ENCODE peak calls at places on chromosomes 4 and X, in four cellular contexts. One of them, this sample, is unnamed.

GRCh38 chrX:95383778-95384177 is 1300.9 kb upstream of the DIAPH2 start:
- DNase-seq in GM12891: no peak
- DNase-seq in K562: no peak
- DNase-seq in GM12878: no peak
- DNase-seq in this sample: no peak

GRCh38 chr4:138104462-138104775 is 137.7 kb downstream of the SLC7A11 start:
- DNase-seq in GM12891: no peak
- DNase-seq in K562: no peak
- DNase-seq in GM12878: no peak
- DNase-seq in this sample: no peak

GRCh38 chrX:106894392-106894909 is 8.7 kb downstream of the RIPPLY1 start:
- DNase-seq in GM12891: peak
- DNase-seq in K562: peak
- DNase-seq in GM12878: no peak
- DNase-seq in this sample: peak

GRCh38 chr4:108398326-108398725 is 222.1 kb upstream of the RPL34 start:
- DNase-seq in GM12891: no peak
- DNase-seq in K562: no peak
- DNase-seq in GM12878: no peak
- DNase-seq in this sample: no peak

GRCh38 chr4:74934016-74934821 is 1.3 kb downstream of the PARM1 start:
- DNase-seq in GM12891: no peak
- DNase-seq in K562: no peak
- DNase-seq in GM12878: no peak
- DNase-seq in this sample: no peak

GRCh38 chr4:156660470-156660869 is 311.1 kb downstream of the PDGFC start:
- DNase-seq in GM12891: no peak
- DNase-seq in K562: no peak
- DNase-seq in GM12878: no peak
- DNase-seq in this sample: no peak

GRCh38 chrX:53357799-53358530 is 64.5 kb downstream of the SMC1A start:
- DNase-seq in GM12891: no peak
- DNase-seq in K562: no peak
- DNase-seq in GM12878: no peak
- DNase-seq in this sample: no peak

GRCh38 chrX:77899081-77899828 is at the start of gene COX7B:
- DNase-seq in GM12891: peak
- DNase-seq in K562: peak
- DNase-seq in GM12878: peak
- DNase-seq in this sample: peak

GRCh38 chrX:45747905-45748304 is 547.2 kb upstream of the DIPK2B start:
- DNase-seq in GM12891: no peak
- DNase-seq in K562: no peak
- DNase-seq in GM12878: no peak
- DNase-seq in this sample: no peak

GRCh38 chrX:11146411-11146810 is 35.3 kb downstream of the HCCS start:
- DNase-seq in GM12891: no peak
- DNase-seq in K562: no peak
- DNase-seq in GM12878: no peak
- DNase-seq in this sample: no peak

GRCh38 chr4:110830461-110830860 is 207.6 kb upstream of the PITX2 start:
- DNase-seq in GM12891: no peak
- DNase-seq in K562: no peak
- DNase-seq in GM12878: no peak
- DNase-seq in this sample: no peak

GRCh38 chr4:25727711-25728493 is 72.3 kb downstream of the SLC34A2 start:
- DNase-seq in GM12891: no peak
- DNase-seq in K562: no peak
- DNase-seq in GM12878: no peak
- DNase-seq in this sample: no peak

GRCh38 chr4:141329174-141329569 is 108.5 kb downstream of the ZNF330 start:
- DNase-seq in GM12891: no peak
- DNase-seq in K562: no peak
- DNase-seq in GM12878: no peak
- DNase-seq in this sample: peak

GRCh38 chr4:81688085-81688484 is 216.4 kb upstream of the RASGEF1B start:
- DNase-seq in GM12891: no peak
- DNase-seq in K562: no peak
- DNase-seq in GM12878: no peak
- DNase-seq in this sample: no peak

GRCh38 chrX:20412871-20413486 is 146.3 kb upstream of the RPS6KA3 start:
- DNase-seq in GM12891: no peak
- DNase-seq in K562: no peak
- DNase-seq in GM12878: no peak
- DNase-seq in this sample: no peak

GRCh38 chr4:153757407-153757806 is 2.4 kb downstream of the RNF175 start:
- DNase-seq in GM12891: no peak
- DNase-seq in K562: no peak
- DNase-seq in GM12878: no peak
- DNase-seq in this sample: no peak

GRCh38 chrX:47587906-47588735 is 5.9 kb downstream of the TIMP1 start:
- DNase-seq in GM12891: no peak
- DNase-seq in K562: no peak
- DNase-seq in GM12878: no peak
- DNase-seq in this sample: no peak

GRCh38 chr4:12912896-12913418 is 571.2 kb downstream of the RAB28 start:
- DNase-seq in GM12891: no peak
- DNase-seq in K562: no peak
- DNase-seq in GM12878: no peak
- DNase-seq in this sample: no peak

GRCh38 chr4:178090640-178091411 is 648.6 kb upstream of the AGA start:
- DNase-seq in GM12891: no peak
- DNase-seq in K562: no peak
- DNase-seq in GM12878: no peak
- DNase-seq in this sample: no peak

GRCh38 chrX:47166126-47166525 is 21.1 kb downstream of the RBM10 start:
- DNase-seq in GM12891: no peak
- DNase-seq in K562: no peak
- DNase-seq in GM12878: no peak
- DNase-seq in this sample: no peak

GRCh38 chrX:37331546-37331945 is 17.6 kb upstream of the PRRG1 start:
- DNase-seq in GM12891: no peak
- DNase-seq in K562: no peak
- DNase-seq in GM12878: no peak
- DNase-seq in this sample: no peak

GRCh38 chr4:186190456-186191265 is 706 bp upstream of the CYP4V2 start:
- DNase-seq in GM12891: peak
- DNase-seq in K562: peak
- DNase-seq in GM12878: no peak
- DNase-seq in this sample: no peak

GRCh38 chr4:8688041-8688907 is 95.7 kb downstream of the CPZ start:
- DNase-seq in GM12891: no peak
- DNase-seq in K562: peak
- DNase-seq in GM12878: no peak
- DNase-seq in this sample: peak

GRCh38 chr4:173415885-173416658 is 17.2 kb upstream of the SCRG1 start:
- DNase-seq in GM12891: no peak
- DNase-seq in K562: no peak
- DNase-seq in GM12878: no peak
- DNase-seq in this sample: peak

GRCh38 chr4:84877051-84877833 is 89.2 kb downstream of the WDFY3 start:
- DNase-seq in GM12891: no peak
- DNase-seq in K562: no peak
- DNase-seq in GM12878: no peak
- DNase-seq in this sample: no peak

GRCh38 chr4:124980276-124980752 is 267.8 kb upstream of the ANKRD50 start:
- DNase-seq in GM12891: no peak
- DNase-seq in K562: no peak
- DNase-seq in GM12878: no peak
- DNase-seq in this sample: no peak

GRCh38 chrX:129478516-129478915 is 44.8 kb downstream of the SMARCA1 start:
- DNase-seq in GM12891: no peak
- DNase-seq in K562: no peak
- DNase-seq in GM12878: no peak
- DNase-seq in this sample: no peak

GRCh38 chr4:14452001-14452400 is 550.3 kb upstream of the CPEB2 start:
- DNase-seq in GM12891: no peak
- DNase-seq in K562: no peak
- DNase-seq in GM12878: no peak
- DNase-seq in this sample: no peak

GRCh38 chrX:5236096-5236495 is 992.6 kb downstream of the NLGN4X start:
- DNase-seq in GM12891: no peak
- DNase-seq in K562: no peak
- DNase-seq in GM12878: no peak
- DNase-seq in this sample: peak

GRCh38 chr4:13427599-13428325 is 56.4 kb downstream of the RAB28 start:
- DNase-seq in GM12891: no peak
- DNase-seq in K562: no peak
- DNase-seq in GM12878: no peak
- DNase-seq in this sample: no peak

GRCh38 chr4:169342906-169343560 is 72.3 kb upstream of the SH3RF1 start:
- DNase-seq in GM12891: no peak
- DNase-seq in K562: no peak
- DNase-seq in GM12878: no peak
- DNase-seq in this sample: no peak

GRCh38 chr4:141391293-141391692 is 170.6 kb downstream of the ZNF330 start:
- DNase-seq in GM12891: no peak
- DNase-seq in K562: no peak
- DNase-seq in GM12878: no peak
- DNase-seq in this sample: no peak

GRCh38 chr4:119299221-119300071 is 22.5 kb downstream of the FABP2 start:
- DNase-seq in GM12891: no peak
- DNase-seq in K562: peak
- DNase-seq in GM12878: peak
- DNase-seq in this sample: peak

GRCh38 chr4:183364025-183364424 is 41.8 kb upstream of the CLDN24 start:
- DNase-seq in GM12891: no peak
- DNase-seq in K562: no peak
- DNase-seq in GM12878: no peak
- DNase-seq in this sample: no peak

GRCh38 chrX:50206753-50207152 is 2.2 kb downstream of the CCNB3 start:
- DNase-seq in GM12891: no peak
- DNase-seq in K562: no peak
- DNase-seq in GM12878: no peak
- DNase-seq in this sample: no peak

GRCh38 chr4:91758487-91758886 is 545.3 kb upstream of the GRID2 start:
- DNase-seq in GM12891: no peak
- DNase-seq in K562: no peak
- DNase-seq in GM12878: no peak
- DNase-seq in this sample: no peak

GRCh38 chr4:121428721-121429120 is 47.9 kb upstream of the QRFPR start:
- DNase-seq in GM12891: no peak
- DNase-seq in K562: no peak
- DNase-seq in GM12878: no peak
- DNase-seq in this sample: no peak

GRCh38 chr4:40325406-40326019 is 9.6 kb upstream of the CHRNA9 start:
- DNase-seq in GM12891: peak
- DNase-seq in K562: peak
- DNase-seq in GM12878: no peak
- DNase-seq in this sample: peak

DNA sequence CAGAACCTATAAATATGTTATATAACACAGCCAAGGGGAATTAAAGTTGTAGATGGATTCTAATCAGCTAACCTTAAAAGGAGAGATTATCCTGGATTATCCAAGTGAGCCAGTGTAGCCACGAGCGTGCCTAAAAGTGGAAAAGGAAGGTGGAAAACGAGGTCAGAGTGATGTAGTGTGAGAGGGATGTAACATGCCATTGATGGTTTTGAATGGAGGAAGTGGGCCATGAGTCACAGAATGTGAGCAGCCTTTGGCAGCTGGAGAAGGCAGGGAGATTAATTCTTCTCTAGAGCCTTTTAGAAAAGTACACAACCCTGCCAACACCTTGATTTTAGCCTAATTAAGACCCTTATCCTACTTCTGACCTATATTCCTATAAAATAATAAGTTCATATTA is 149.1 kb downstream of the SLC39A8 start:
- DNase-seq in GM12891: no peak
- DNase-seq in K562: no peak
- DNase-seq in GM12878: no peak
- DNase-seq in this sample: no peak
- TF ChIP-seq SPI1 in GM12891: peak
- TF ChIP-seq SPI1 in K562: no peak
- TF ChIP-seq SPI1 in GM12878: no peak
- TF ChIP-seq SPI1 in this sample: peak

DNA sequence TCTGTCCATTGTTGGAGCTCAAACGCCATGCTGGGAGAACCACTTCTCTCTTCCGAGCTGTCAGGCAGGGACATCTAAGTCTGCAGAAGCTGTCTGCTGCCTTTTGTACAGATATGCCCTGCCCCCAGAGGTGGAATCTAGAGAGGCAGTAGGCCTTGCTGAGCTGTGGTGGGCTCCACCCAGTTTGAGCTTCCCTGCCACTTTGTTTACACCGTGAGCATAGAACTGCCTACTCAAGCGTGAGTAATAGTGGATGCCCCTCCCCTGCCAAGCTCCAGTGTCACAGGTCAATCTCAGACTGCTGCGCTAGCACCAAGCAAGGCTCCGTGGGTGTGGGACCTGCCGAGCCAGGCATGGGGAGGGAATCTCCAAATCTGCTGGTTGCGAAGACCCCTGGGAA is 145.7 kb downstream of the VSIG4 start:
- DNase-seq in GM12891: no peak
- DNase-seq in K562: no peak
- DNase-seq in GM12878: no peak
- DNase-seq in this sample: no peak
- TF ChIP-seq SPI1 in GM12891: no peak
- TF ChIP-seq SPI1 in K562: no peak
- TF ChIP-seq SPI1 in GM12878: no peak
- TF ChIP-seq SPI1 in this sample: no peak

DNA sequence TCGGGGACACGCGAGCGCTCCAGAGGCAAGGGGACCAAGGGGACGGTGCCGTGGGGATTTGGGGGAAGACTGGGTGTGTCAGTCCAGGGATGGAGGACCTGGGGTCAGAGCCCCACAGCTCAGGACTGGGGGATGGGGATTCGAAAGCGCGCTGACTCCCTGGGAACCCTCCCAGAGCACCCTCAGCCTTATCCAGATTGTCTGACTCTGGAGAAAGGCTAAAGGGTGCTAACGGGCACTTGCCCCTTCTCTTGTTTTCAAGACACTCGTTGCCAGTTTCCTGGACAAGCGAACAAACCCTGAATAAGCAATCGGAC is 1.1 kb downstream of the DOCK11 start:
- DNase-seq in GM12891: no peak
- DNase-seq in K562: no peak
- DNase-seq in GM12878: no peak
- DNase-seq in this sample: no peak
- TF ChIP-seq SPI1 in GM12891: no peak
- TF ChIP-seq SPI1 in K562: no peak
- TF ChIP-seq SPI1 in GM12878: no peak
- TF ChIP-seq SPI1 in this sample: no peak

GRCh38 chr4:2914220-2915126 is 48.7 kb downstream of the NOP14 start:
- DNase-seq in GM12891: no peak
- DNase-seq in K562: no peak
- DNase-seq in GM12878: no peak
- DNase-seq in this sample: peak
- TF ChIP-seq SPI1 in GM12891: no peak
- TF ChIP-seq SPI1 in K562: no peak
- TF ChIP-seq SPI1 in GM12878: no peak
- TF ChIP-seq SPI1 in this sample: no peak

DNA sequence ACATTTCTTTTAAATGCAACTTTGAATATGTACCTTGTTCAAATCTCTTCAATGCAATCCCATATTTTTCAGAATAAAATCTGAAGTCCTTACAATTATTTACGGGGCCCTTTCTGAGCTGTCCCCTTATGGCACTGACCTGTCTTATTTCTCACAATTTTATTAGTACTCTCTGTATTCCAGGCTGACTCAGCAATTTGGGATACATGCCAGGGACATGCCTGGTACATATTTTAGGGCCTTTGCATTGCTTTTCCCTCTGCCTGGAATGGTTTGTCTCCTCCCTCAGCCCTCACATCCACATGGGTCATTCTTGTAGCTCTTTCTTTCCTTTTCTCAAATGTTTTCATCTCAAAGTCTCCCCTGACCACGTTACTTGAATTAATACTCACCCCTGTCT is 172.2 kb upstream of the TECRL start:
- DNase-seq in GM12891: no peak
- DNase-seq in K562: no peak
- DNase-seq in GM12878: no peak
- DNase-seq in this sample: no peak
- TF ChIP-seq SPI1 in GM12891: no peak
- TF ChIP-seq SPI1 in K562: no peak
- TF ChIP-seq SPI1 in GM12878: no peak
- TF ChIP-seq SPI1 in this sample: no peak

This sample was measured in HL-60.